ENCODE peak calls at places on chromosomes 3 and 15, in five cellular contexts. R, F, N, L and M are unnamed samples.

GRCh38 chr3:171198781-171199472 is 172.4 kb upstream of the SLC2A2 start:
- DNase-seq in R (no peak), F (no peak), N (no peak), L (no peak), M (no peak)

GRCh38 chr15:59918994-59919951 is 84.8 kb upstream of the FOXB1 start:
- DNase-seq in R (peak), F (no peak), N (no peak), L (peak), M (no peak)

GRCh38 chr15:73273181-73274002 is 95.4 kb downstream of the HCN4 start:
- DNase-seq in R (peak), F (no peak), N (peak), L (peak), M (peak)

GRCh38 chr3:64505419-64505818 is 182.4 kb downstream of the ADAMTS9 start:
- DNase-seq in R (no peak), F (no peak), N (no peak), L (no peak), M (peak)

GRCh38 chr15:76309561-76310330 is 1.5 kb downstream of the ETFA start:
- DNase-seq in R (no peak), F (no peak), N (no peak), L (no peak), M (no peak)

GRCh38 chr3:79515072-79515471 is 252.7 kb downstream of the ROBO1 start:
- DNase-seq in R (no peak), F (no peak), N (no peak), L (peak), M (no peak)

GRCh38 chr3:128950223-128950938 is 43.5 kb downstream of the CFAP92 start:
- DNase-seq in R (peak), F (no peak), N (peak), L (peak), M (no peak)

GRCh38 chr3:59425371-59425770 is 375.5 kb upstream of the CFAP20DC start:
- DNase-seq in R (no peak), F (no peak), N (peak), L (peak), M (no peak)

GRCh38 chr15:81275711-81276417 is 48.1 kb downstream of the STARD5 start:
- DNase-seq in R (no peak), F (no peak), N (no peak), L (no peak), M (no peak)

GRCh38 chr3:18349197-18349798 is 75.8 kb downstream of the SATB1 start:
- DNase-seq in R (no peak), F (no peak), N (no peak), L (no peak), M (no peak)

GRCh38 chr3:146159616-146160232 is 1.3 kb downstream of the PLOD2 start:
- DNase-seq in R (no peak), F (no peak), N (no peak), L (no peak), M (no peak)

GRCh38 chr3:136122006-136122405 is 74.1 kb downstream of the MSL2 start:
- DNase-seq in R (no peak), F (no peak), N (no peak), L (no peak), M (no peak)

GRCh38 chr15:46489276-46489675 is 854.4 kb downstream of the SQOR start:
- DNase-seq in R (no peak), F (no peak), N (no peak), L (no peak), M (no peak)

GRCh38 chr15:57411945-57412768 is 35.9 kb downstream of the CGNL1 start:
- DNase-seq in R (no peak), F (no peak), N (no peak), L (no peak), M (no peak)

GRCh38 chr3:143786229-143787199 is 61.8 kb downstream of the SLC9A9 start:
- DNase-seq in R (no peak), F (no peak), N (peak), L (no peak), M (no peak)

GRCh38 chr3:122959339-122959738 is 68.2 kb downstream of the SEMA5B start:
- DNase-seq in R (no peak), F (no peak), N (no peak), L (no peak), M (no peak)

GRCh38 chr3:139916271-139916670 is 18.7 kb upstream of the CLSTN2 start:
- DNase-seq in R (no peak), F (no peak), N (no peak), L (no peak), M (no peak)

GRCh38 chr3:36701903-36702374 is 62.4 kb downstream of the DCLK3 start:
- DNase-seq in R (no peak), F (no peak), N (peak), L (peak), M (no peak)

GRCh38 chr3:34212175-34212574 is 413.7 kb downstream of the PDCD6IP start:
- DNase-seq in R (no peak), F (no peak), N (no peak), L (no peak), M (no peak)